ENCODE peak calls at places on chromosomes 11 and 22, in seven cellular contexts. One of them, this sample, is unnamed.
A peak's percentile ranks its signal among the peaks of the same experiment; 100 is the strongest.

GRCh38 chr22:17964153-17964552 is 60.2 kb downstream of the MICAL3 start:
- DNase-seq in IMR-90: no peak
- DNase-seq in prostate gland: no peak
- DNase-seq in GM12891: no peak
- DNase-seq in A549: no peak
- DNase-seq in body of pancreas: no peak
- DNase-seq in uterus: no peak
- DNase-seq in this sample: peak; percentile 72

GRCh38 chr11:29159552-29160465 is 857.0 kb downstream of the KCNA4 start:
- DNase-seq in A549: peak; percentile 28
- DNase-seq in uterus: no peak
- DNase-seq in IMR-90: peak; percentile 90
- DNase-seq in body of pancreas: peak; percentile 33
- DNase-seq in GM12891: peak; percentile 0
- DNase-seq in prostate gland: peak; percentile 11
- DNase-seq in this sample: no peak

GRCh38 chr11:77619576-77620198 is 17.9 kb downstream of the CLNS1A start:
- DNase-seq in body of pancreas: no peak
- DNase-seq in A549: peak; percentile 12
- DNase-seq in prostate gland: peak; percentile 49
- DNase-seq in IMR-90: peak; percentile 54
- DNase-seq in GM12891: no peak
- DNase-seq in uterus: no peak
- DNase-seq in this sample: peak; percentile 60

GRCh38 chr22:32237905-32238304 is 17.2 kb downstream of the SLC5A4 start:
- DNase-seq in prostate gland: no peak
- DNase-seq in GM12891: no peak
- DNase-seq in A549: no peak
- DNase-seq in IMR-90: no peak
- DNase-seq in uterus: no peak
- DNase-seq in body of pancreas: no peak
- DNase-seq in this sample: no peak

GRCh38 chr22:47294571-47294970 is 532.1 kb downstream of the TBC1D22A start:
- DNase-seq in prostate gland: no peak
- DNase-seq in uterus: no peak
- DNase-seq in body of pancreas: no peak
- DNase-seq in IMR-90: no peak
- DNase-seq in GM12891: no peak
- DNase-seq in A549: no peak
- DNase-seq in this sample: no peak

GRCh38 chr11:130390071-130390758 is 38.2 kb downstream of the ADAMTS8 start:
- DNase-seq in IMR-90: peak; percentile 99
- DNase-seq in prostate gland: no peak
- DNase-seq in body of pancreas: peak; percentile 35
- DNase-seq in uterus: no peak
- DNase-seq in GM12891: no peak
- DNase-seq in A549: peak; percentile 40
- DNase-seq in this sample: no peak

GRCh38 chr11:47923667-47924066 is 56.7 kb upstream of the PTPRJ start:
- DNase-seq in A549: no peak
- DNase-seq in prostate gland: peak; percentile 19
- DNase-seq in IMR-90: peak; percentile 51
- DNase-seq in body of pancreas: peak; percentile 49
- DNase-seq in GM12891: no peak
- DNase-seq in uterus: peak; percentile 24
- DNase-seq in this sample: no peak

GRCh38 chr22:50399751-50400331 is 56.7 kb downstream of the PPP6R2 start:
- DNase-seq in prostate gland: no peak
- DNase-seq in uterus: no peak
- DNase-seq in GM12891: no peak
- DNase-seq in IMR-90: no peak
- DNase-seq in A549: peak; percentile 35
- DNase-seq in body of pancreas: peak; percentile 45
- DNase-seq in this sample: peak; percentile 57

GRCh38 chr22:30079952-30080533 is at the start of gene HORMAD2:
- DNase-seq in uterus: no peak
- DNase-seq in IMR-90: no peak
- DNase-seq in prostate gland: no peak
- DNase-seq in GM12891: no peak
- DNase-seq in body of pancreas: no peak
- DNase-seq in A549: no peak
- DNase-seq in this sample: no peak

GRCh38 chr11:72684236-72684912 is 10.2 kb upstream of the PDE2A start:
- DNase-seq in IMR-90: peak; percentile 57
- DNase-seq in A549: peak; percentile 97
- DNase-seq in GM12891: peak; percentile 84
- DNase-seq in body of pancreas: peak; percentile 49
- DNase-seq in prostate gland: peak; percentile 25
- DNase-seq in uterus: peak; percentile 64
- DNase-seq in this sample: peak; percentile 63

GRCh38 chr11:119591836-119592310 is 137.1 kb downstream of the NECTIN1 start:
- DNase-seq in IMR-90: no peak
- DNase-seq in prostate gland: peak; percentile 33
- DNase-seq in A549: no peak
- DNase-seq in body of pancreas: no peak
- DNase-seq in uterus: no peak
- DNase-seq in GM12891: no peak
- DNase-seq in this sample: no peak

GRCh38 chr11:120214581-120214980 is 3.7 kb downstream of the OAF start:
- DNase-seq in A549: no peak
- DNase-seq in body of pancreas: no peak
- DNase-seq in IMR-90: no peak
- DNase-seq in uterus: no peak
- DNase-seq in prostate gland: no peak
- DNase-seq in GM12891: no peak
- DNase-seq in this sample: no peak

GRCh38 chr11:17063171-17064002 is 14.1 kb downstream of the RPS13 start:
- DNase-seq in prostate gland: peak; percentile 50
- DNase-seq in body of pancreas: peak; percentile 82
- DNase-seq in uterus: no peak
- DNase-seq in GM12891: peak; percentile 39
- DNase-seq in IMR-90: peak; percentile 27
- DNase-seq in A549: peak; percentile 54
- DNase-seq in this sample: peak; percentile 63

GRCh38 chr11:119891392-119891791 is 162.4 kb upstream of the NECTIN1 start:
- DNase-seq in IMR-90: no peak
- DNase-seq in prostate gland: no peak
- DNase-seq in body of pancreas: no peak
- DNase-seq in uterus: no peak
- DNase-seq in GM12891: no peak
- DNase-seq in A549: no peak
- DNase-seq in this sample: no peak

GRCh38 chr11:34887260-34887659 is 28.9 kb downstream of the APIP start:
- DNase-seq in prostate gland: no peak
- DNase-seq in GM12891: no peak
- DNase-seq in uterus: no peak
- DNase-seq in A549: no peak
- DNase-seq in IMR-90: no peak
- DNase-seq in body of pancreas: no peak
- DNase-seq in this sample: no peak

GRCh38 chr22:17729561-17729960 is 44.7 kb downstream of the BID start:
- DNase-seq in prostate gland: no peak
- DNase-seq in uterus: no peak
- DNase-seq in IMR-90: no peak
- DNase-seq in A549: no peak
- DNase-seq in body of pancreas: no peak
- DNase-seq in GM12891: no peak
- DNase-seq in this sample: no peak

GRCh38 chr11:134676516-134677287 is 264.7 kb upstream of the B3GAT1 start:
- DNase-seq in A549: no peak
- DNase-seq in prostate gland: peak; percentile 3
- DNase-seq in IMR-90: no peak
- DNase-seq in GM12891: no peak
- DNase-seq in uterus: no peak
- DNase-seq in body of pancreas: no peak
- DNase-seq in this sample: no peak

GRCh38 chr11:41868606-41869005 is 409.2 kb upstream of the LRRC4C start:
- DNase-seq in IMR-90: no peak
- DNase-seq in body of pancreas: no peak
- DNase-seq in GM12891: no peak
- DNase-seq in prostate gland: no peak
- DNase-seq in A549: no peak
- DNase-seq in uterus: no peak
- DNase-seq in this sample: no peak

GRCh38 chr11:78763664-78764063 is 189.0 kb upstream of the NARS2 start:
- DNase-seq in GM12891: no peak
- DNase-seq in body of pancreas: no peak
- DNase-seq in uterus: no peak
- DNase-seq in A549: no peak
- DNase-seq in prostate gland: no peak
- DNase-seq in IMR-90: no peak
- DNase-seq in this sample: no peak

GRCh38 chr11:58649623-58650022 is 27.2 kb downstream of the CNTF start:
- DNase-seq in GM12891: no peak
- DNase-seq in IMR-90: no peak
- DNase-seq in uterus: no peak
- DNase-seq in body of pancreas: no peak
- DNase-seq in prostate gland: no peak
- DNase-seq in A549: no peak
- DNase-seq in this sample: no peak

GRCh38 chr11:57357310-57357709 is 19.2 kb downstream of the P2RX3 start:
- DNase-seq in body of pancreas: no peak
- DNase-seq in uterus: no peak
- DNase-seq in IMR-90: no peak
- DNase-seq in A549: no peak
- DNase-seq in GM12891: no peak
- DNase-seq in prostate gland: no peak
- DNase-seq in this sample: no peak

GRCh38 chr11:61972112-61972795 is 4.8 kb upstream of the FTH1 start:
- DNase-seq in uterus: no peak
- DNase-seq in prostate gland: no peak
- DNase-seq in body of pancreas: no peak
- DNase-seq in A549: no peak
- DNase-seq in GM12891: no peak
- DNase-seq in IMR-90: no peak
- DNase-seq in this sample: peak; percentile 76

GRCh38 chr11:9568854-9569587 is 4.4 kb upstream of the WEE1 start:
- DNase-seq in GM12891: no peak
- DNase-seq in prostate gland: peak; percentile 86
- DNase-seq in body of pancreas: peak; percentile 83
- DNase-seq in A549: peak; percentile 50
- DNase-seq in uterus: peak; percentile 59
- DNase-seq in IMR-90: peak; percentile 89
- DNase-seq in this sample: peak; percentile 71
- TF ChIP-seq POLR2A in GM12891: no peak
- TF ChIP-seq POLR2A in prostate gland: peak; percentile 50
- TF ChIP-seq POLR2A in body of pancreas: peak; percentile 61
- TF ChIP-seq POLR2A in A549: no peak
- TF ChIP-seq POLR2A in uterus: peak; percentile 69
- TF ChIP-seq POLR2A in IMR-90: peak; percentile 86
- TF ChIP-seq POLR2A in this sample: no peak

GRCh38 chr11:64358907-64359711 is at the start of gene RPS6KA4:
- DNase-seq in A549: peak; percentile 71
- DNase-seq in prostate gland: peak; percentile 56
- DNase-seq in body of pancreas: peak; percentile 62
- DNase-seq in uterus: peak; percentile 75
- DNase-seq in GM12891: peak; percentile 94
- DNase-seq in IMR-90: peak; percentile 58
- DNase-seq in this sample: peak; percentile 88
- TF ChIP-seq POLR2A in A549: peak; percentile 64
- TF ChIP-seq POLR2A in prostate gland: peak; percentile 43
- TF ChIP-seq POLR2A in body of pancreas: peak; percentile 44
- TF ChIP-seq POLR2A in uterus: peak; percentile 56
- TF ChIP-seq POLR2A in GM12891: no peak
- TF ChIP-seq POLR2A in IMR-90: peak; percentile 47
- TF ChIP-seq POLR2A in this sample: peak; percentile 62

DNA sequence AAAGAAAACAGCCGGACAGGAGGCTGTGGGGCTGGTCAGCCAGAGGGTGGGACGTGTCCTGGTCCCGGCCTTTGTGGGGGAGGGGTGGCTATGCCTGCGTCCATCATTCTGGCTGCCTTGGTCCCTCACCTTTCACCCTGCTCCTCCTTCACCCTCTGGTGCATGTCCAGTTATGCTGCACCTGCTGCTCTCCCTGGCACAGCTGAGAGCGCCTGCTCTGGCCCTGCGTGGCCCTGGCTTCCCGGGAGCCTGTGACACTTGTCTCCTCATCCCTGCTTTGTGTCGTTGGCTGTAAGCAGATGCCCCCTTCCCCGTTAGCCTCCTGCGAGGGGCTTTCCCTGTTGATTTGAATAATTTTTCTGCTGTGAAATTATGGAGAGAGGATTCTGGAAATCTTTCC is 16.6 kb downstream of the PHRF1 start:
- DNase-seq in IMR-90: no peak
- DNase-seq in body of pancreas: no peak
- DNase-seq in prostate gland: no peak
- DNase-seq in A549: no peak
- DNase-seq in uterus: no peak
- DNase-seq in GM12891: no peak
- DNase-seq in this sample: no peak
- TF ChIP-seq POLR2A in IMR-90: no peak
- TF ChIP-seq POLR2A in body of pancreas: no peak
- TF ChIP-seq POLR2A in prostate gland: no peak
- TF ChIP-seq POLR2A in A549: no peak
- TF ChIP-seq POLR2A in uterus: no peak
- TF ChIP-seq POLR2A in GM12891: no peak
- TF ChIP-seq POLR2A in this sample: no peak

GRCh38 chr22:37569009-37569920 is 9.0 kb downstream of the CDC42EP1 start:
- DNase-seq in uterus: no peak
- DNase-seq in GM12891: no peak
- DNase-seq in IMR-90: no peak
- DNase-seq in A549: no peak
- DNase-seq in body of pancreas: peak; percentile 93
- DNase-seq in prostate gland: no peak
- DNase-seq in this sample: no peak

GRCh38 chr22:37569921-37570660 is 9.8 kb downstream of the LGALS2 start:
- DNase-seq in IMR-90: no peak
- DNase-seq in body of pancreas: peak; percentile 97
- DNase-seq in A549: no peak
- DNase-seq in GM12891: no peak
- DNase-seq in uterus: no peak
- DNase-seq in prostate gland: no peak
- DNase-seq in this sample: no peak

GRCh38 chr22:37566903-37567798 is 6.9 kb downstream of the CDC42EP1 start:
- DNase-seq in IMR-90: peak; percentile 46
- DNase-seq in GM12891: peak; percentile 97
- DNase-seq in A549: peak; percentile 63
- DNase-seq in prostate gland: peak; percentile 90
- DNase-seq in body of pancreas: peak; percentile 95
- DNase-seq in uterus: peak; percentile 85
- DNase-seq in this sample: peak; percentile 84

GRCh38 chr22:37567991-37568390 is 7.7 kb downstream of the CDC42EP1 start:
- DNase-seq in uterus: no peak
- DNase-seq in A549: no peak
- DNase-seq in prostate gland: no peak
- DNase-seq in GM12891: no peak
- DNase-seq in IMR-90: no peak
- DNase-seq in body of pancreas: no peak
- DNase-seq in this sample: no peak

DNA sequence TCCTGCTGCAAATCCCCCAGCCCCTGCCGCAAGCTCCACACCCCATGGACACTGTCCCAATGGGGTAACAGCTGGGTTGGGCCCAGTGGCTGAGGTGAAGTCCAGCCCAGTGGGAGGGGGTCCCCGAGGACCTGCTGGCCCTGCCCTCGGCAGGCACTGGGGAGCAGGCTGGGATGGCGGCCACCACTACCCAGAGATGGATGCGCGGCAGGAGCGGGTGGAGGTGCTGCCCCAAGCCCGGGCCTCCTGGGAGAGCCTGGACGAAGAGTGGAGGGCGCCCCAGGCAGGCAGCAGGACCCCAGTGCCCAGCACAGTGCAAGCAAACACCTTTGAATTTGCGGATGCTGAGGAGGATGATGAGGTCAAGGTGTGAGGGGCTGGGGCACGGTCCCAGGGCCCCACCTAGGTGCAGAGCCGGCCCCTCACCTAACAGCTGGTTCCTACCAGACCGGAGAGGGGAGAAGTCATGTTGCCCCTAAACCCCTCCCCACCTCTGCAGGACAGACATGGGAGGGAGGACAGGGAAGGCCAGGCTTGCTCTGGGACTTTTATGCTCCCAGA is 8.2 kb downstream of the CDC42EP1 start:
- DNase-seq in IMR-90: no peak
- DNase-seq in A549: no peak
- DNase-seq in GM12891: no peak
- DNase-seq in body of pancreas: peak; percentile 41
- DNase-seq in uterus: no peak
- DNase-seq in prostate gland: no peak
- DNase-seq in this sample: no peak
- TF ChIP-seq POLR2A in IMR-90: no peak
- TF ChIP-seq POLR2A in A549: no peak
- TF ChIP-seq POLR2A in GM12891: no peak
- TF ChIP-seq POLR2A in body of pancreas: no peak
- TF ChIP-seq POLR2A in uterus: no peak
- TF ChIP-seq POLR2A in prostate gland: no peak
- TF ChIP-seq POLR2A in this sample: no peak